ENCODE peak calls at places on chromosomes 13 and 19, in eight cellular contexts. A, S, X, N, Y, T, H and P are unnamed samples.

GRCh38 chr13:109465151-109465550 is 321.2 kb downstream of the IRS2 start:
- DNase-seq in X (no peak), T (no peak), S (no peak), Y (no peak), N (no peak), A (no peak), H (no peak), P (no peak)

GRCh38 chr13:105773887-105774538 is 761.4 kb downstream of the EFNB2 start:
- DNase-seq in X (no peak), H (no peak), T (peak; percentile 7), N (peak; percentile 73), S (no peak), Y (peak; percentile 15), A (no peak), P (peak; percentile 36)

GRCh38 chr13:40682449-40683240 is 16.2 kb upstream of the FOXO1 start:
- DNase-seq in Y (no peak), H (no peak), T (peak; percentile 31), X (no peak), S (no peak), A (no peak), N (peak; percentile 73), P (peak; percentile 12)

GRCh38 chr19:40962460-40962961 is 28.6 kb upstream of the CYP2B6 start:
- DNase-seq in X (no peak), Y (no peak), A (no peak), S (no peak), N (peak; percentile 37), H (no peak), T (no peak), P (no peak)

GRCh38 chr13:75132800-75133695 is 348.9 kb downstream of the TBC1D4 start:
- DNase-seq in S (no peak), N (peak; percentile 37), T (no peak), H (no peak), Y (no peak), X (no peak), A (no peak), P (no peak)

GRCh38 chr13:24033527-24034302 is 126.8 kb upstream of the SPATA13 start:
- DNase-seq in H (no peak), T (no peak), Y (no peak), N (no peak), A (no peak), X (no peak), S (no peak), P (peak; percentile 10)

GRCh38 chr13:112443191-112444000 is 67.2 kb downstream of the SPACA7 start:
- DNase-seq in H (no peak), Y (no peak), S (no peak), A (no peak), X (no peak), T (no peak), N (peak; percentile 5), P (no peak)

GRCh38 chr13:77417897-77418296 is 91.0 kb upstream of the MYCBP2 start:
- DNase-seq in Y (no peak), A (no peak), T (no peak), S (no peak), H (no peak), X (no peak), N (no peak), P (no peak)

GRCh38 chr13:46086985-46087384 is 17.8 kb downstream of the CPB2 start:
- DNase-seq in H (no peak), N (no peak), S (no peak), A (no peak), X (no peak), T (no peak), Y (no peak), P (no peak)